ENCODE peak calls at places on chromosomes 12 and 14, in seven cellular contexts. Z is AG10803, W is lower leg skin, K is left lung, O is RWPE1, I is BJ, M is H9. C is an unnamed sample.

GRCh38 chr14:23154876-23155587 is 28.4 kb downstream of the SLC7A8 start:
- DNase-seq in W (peak), K (peak), I (no peak), O (peak), M (peak), Z (peak), C (no peak)

GRCh38 chr12:82866227-82866803 is 179.6 kb downstream of the TMTC2 start:
- DNase-seq in I (no peak), Z (no peak), M (no peak), W (no peak), K (no peak), O (no peak), C (no peak)

GRCh38 chr14:89401241-89401640 is 15.8 kb downstream of the FOXN3 start:
- DNase-seq in K (no peak), O (no peak), Z (no peak), I (no peak), W (no peak), M (no peak), C (no peak)

GRCh38 chr12:14691560-14691959 is 4.8 kb downstream of the GUCY2C start:
- DNase-seq in M (no peak), W (no peak), K (peak), I (no peak), O (no peak), Z (no peak), C (no peak)

GRCh38 chr14:61578745-61579144 is 116.6 kb upstream of the HIF1A start:
- DNase-seq in Z (no peak), W (no peak), K (no peak), M (no peak), I (no peak), O (no peak), C (no peak)

GRCh38 chr12:5487971-5488955 is 56.4 kb downstream of the NTF3 start:
- DNase-seq in Z (peak), O (no peak), I (no peak), K (no peak), W (no peak), M (no peak), C (no peak)

GRCh38 chr12:16984484-16984883 is 378.5 kb upstream of the LMO3 start:
- DNase-seq in K (no peak), W (no peak), I (no peak), M (no peak), O (no peak), Z (no peak), C (no peak)

GRCh38 chr14:102316048-102316745 is 3.3 kb upstream of the ZNF839 start:
- DNase-seq in I (peak), M (no peak), W (no peak), K (no peak), Z (peak), O (no peak), C (no peak)

GRCh38 chr12:25769076-25769945 is 189.2 kb upstream of the RASSF8 start:
- DNase-seq in Z (peak), M (no peak), K (no peak), O (peak), W (no peak), I (no peak), C (no peak)

GRCh38 chr14:66503532-66503931 is 4.4 kb upstream of the GPHN start:
- DNase-seq in W (no peak), M (no peak), K (no peak), I (no peak), O (no peak), Z (peak), C (no peak)

GRCh38 chr14:85622986-85623385 is 93.0 kb downstream of the FLRT2 start:
- DNase-seq in I (no peak), K (no peak), O (no peak), M (no peak), Z (no peak), W (no peak), C (no peak)
- TF ChIP-seq CTCF in I (no peak), K (no peak), O (no peak), M (no peak), Z (no peak), W (no peak), C (no peak)

GRCh38 chr12:9066755-9067433 is 48.8 kb downstream of the A2M start:
- DNase-seq in W (no peak), M (no peak), Z (no peak), K (no peak), I (no peak), O (peak), C (no peak)
- TF ChIP-seq CTCF in W (no peak), M (no peak), Z (no peak), K (no peak), I (no peak), O (no peak), C (no peak)

DNA sequence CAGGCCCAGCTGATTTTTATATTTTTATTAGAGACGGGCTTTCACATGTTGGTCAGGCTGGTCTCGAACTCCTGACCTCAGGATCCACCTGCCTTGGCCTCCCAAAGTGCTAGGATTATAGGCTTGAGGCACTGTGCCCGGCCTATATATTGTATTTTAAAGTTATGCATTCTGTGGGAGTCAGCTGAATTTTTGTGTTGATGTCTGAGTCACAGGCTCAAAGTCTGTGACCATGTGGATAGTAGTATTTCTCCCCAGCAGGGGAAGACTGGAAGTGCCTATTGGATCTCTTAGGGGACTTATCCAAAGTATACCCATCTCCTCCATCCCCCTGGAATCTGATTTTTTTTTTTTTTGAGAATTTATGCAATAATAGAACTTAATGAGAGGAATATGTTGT is 43.8 kb upstream of the ATF1 start:
- DNase-seq in I (no peak), W (no peak), Z (peak), M (no peak), K (no peak), O (no peak), C (no peak)
- TF ChIP-seq CTCF in I (no peak), W (no peak), Z (peak), M (no peak), K (no peak), O (no peak), C (no peak)

GRCh38 chr12:21451529-21451928 is 14.1 kb downstream of the PYROXD1 start:
- DNase-seq in I (no peak), O (no peak), Z (peak), W (no peak), K (no peak), M (no peak), C (no peak)
- TF ChIP-seq CTCF in I (peak), O (no peak), Z (peak), W (no peak), K (no peak), M (peak), C (no peak)

DNA sequence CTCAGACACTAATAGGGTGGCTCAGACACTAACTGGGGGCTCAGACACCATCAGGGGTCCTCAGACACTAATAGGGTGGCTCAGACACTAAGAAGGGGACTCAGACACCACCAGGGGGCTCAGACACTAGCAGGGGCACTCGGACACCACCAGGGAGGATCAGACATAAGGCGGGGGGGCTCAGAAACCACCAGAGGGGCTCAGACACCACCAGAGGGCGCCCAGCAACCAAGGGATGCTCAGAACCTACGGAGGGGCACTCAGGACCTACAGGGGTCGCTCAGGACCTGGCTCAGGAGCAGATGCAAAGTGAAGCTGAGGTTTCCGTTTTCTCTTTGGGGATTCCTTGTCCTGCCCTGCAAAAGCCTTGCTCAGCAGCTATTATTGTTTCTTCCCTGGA is 448.5 kb downstream of the TMEM121 start:
- DNase-seq in O (no peak), W (peak), K (no peak), Z (no peak), I (no peak), M (no peak), C (peak)
- TF ChIP-seq CTCF in O (no peak), W (no peak), K (no peak), Z (no peak), I (no peak), M (no peak), C (peak)

GRCh38 chr14:54564799-54565235 is 2.1 kb upstream of the SAMD4A start:
- DNase-seq in W (no peak), K (no peak), I (no peak), Z (peak), M (no peak), O (peak), C (peak)

GRCh38 chr14:54562334-54562733 is 4.6 kb upstream of the SAMD4A start:
- DNase-seq in Z (peak), O (no peak), I (no peak), W (no peak), K (no peak), M (no peak), C (no peak)

GRCh38 chr14:54566152-54566409 is 847 bp upstream of the SAMD4A start:
- DNase-seq in Z (no peak), K (no peak), O (no peak), W (no peak), I (no peak), M (no peak), C (no peak)

GRCh38 chr14:54565236-54566151 is 1.4 kb upstream of the SAMD4A start:
- DNase-seq in K (peak), Z (peak), M (peak), I (peak), W (peak), O (peak), C (peak)

GRCh38 chr14:54564071-54564798 is 2.7 kb upstream of the SAMD4A start:
- DNase-seq in M (no peak), K (no peak), W (no peak), O (peak), Z (peak), I (no peak), C (no peak)
- TF ChIP-seq CTCF in M (peak), K (peak), W (no peak), O (peak), Z (peak), I (peak), C (peak)

DNA sequence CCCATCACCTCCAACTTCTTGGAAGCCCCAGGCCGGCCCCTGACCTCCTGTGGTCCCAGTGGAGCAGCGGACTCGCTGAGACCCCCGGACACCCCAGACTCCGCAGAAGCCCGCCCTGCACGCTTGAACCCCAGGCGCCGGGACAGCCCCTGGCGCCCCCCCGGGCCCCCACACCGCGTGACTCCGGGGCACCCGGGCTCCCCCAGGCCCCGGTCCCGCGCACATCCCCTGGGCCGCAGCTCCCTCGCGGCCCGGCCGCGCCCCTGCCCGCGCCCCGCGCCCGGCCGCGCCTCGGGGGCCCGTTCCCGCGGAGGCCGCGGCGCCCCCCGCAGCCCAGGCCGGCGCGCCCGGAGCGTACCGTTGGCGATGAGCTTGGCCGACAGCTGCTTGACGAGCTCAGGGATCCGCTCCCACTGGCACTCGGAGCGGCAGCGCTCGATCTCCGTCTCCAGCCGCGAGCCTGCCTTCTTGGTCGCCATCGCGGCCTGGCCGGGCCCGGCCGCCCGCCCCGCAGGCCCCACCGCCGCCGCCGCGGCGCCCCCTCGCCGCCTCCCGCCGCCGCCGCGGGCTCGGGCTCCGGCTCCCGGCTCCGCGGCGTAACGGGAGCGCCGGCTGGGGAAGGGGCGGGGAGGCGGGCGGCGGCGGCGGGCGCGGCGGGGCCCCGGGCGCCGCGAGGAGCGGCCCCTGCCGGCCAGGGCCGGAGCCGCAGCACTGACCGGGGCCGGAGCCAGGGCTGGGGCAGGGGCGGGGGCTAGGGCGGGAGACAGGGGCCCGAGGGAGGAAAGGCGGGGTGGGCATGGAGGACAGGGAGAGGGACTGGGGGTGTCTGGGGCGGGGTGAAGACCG is at the start of gene TTC7B:
- DNase-seq in K (no peak), O (peak), M (peak), Z (peak), W (no peak), I (no peak), C (no peak)
- TF ChIP-seq CTCF in K (no peak), O (peak), M (peak), Z (no peak), W (no peak), I (peak), C (no peak)

GRCh38 chr12:79001404-79001803 is 136.8 kb downstream of the SYT1 start:
- DNase-seq in M (no peak), Z (no peak), O (no peak), I (no peak), W (no peak), K (no peak), C (no peak)

GRCh38 chr12:79008591-79008990 is 144.0 kb downstream of the SYT1 start:
- DNase-seq in I (no peak), K (no peak), O (no peak), W (no peak), M (no peak), Z (no peak), C (no peak)

GRCh38 chr12:79000501-79000900 is 135.9 kb downstream of the SYT1 start:
- DNase-seq in Z (peak), I (no peak), M (no peak), W (no peak), K (no peak), O (no peak), C (no peak)

GRCh38 chr12:79006306-79006705 is 141.7 kb downstream of the SYT1 start:
- DNase-seq in W (no peak), M (no peak), O (peak), K (no peak), Z (peak), I (no peak), C (no peak)
- TF ChIP-seq CTCF in W (no peak), M (peak), O (peak), K (no peak), Z (peak), I (peak), C (no peak)

GRCh38 chr12:106957617-106958016 is 1.9 kb downstream of the TMEM263 start:
- DNase-seq in O (no peak), K (no peak), Z (no peak), W (no peak), M (no peak), I (no peak), C (no peak)

GRCh38 chr12:106955377-106956047 is at the start of gene TMEM263:
- DNase-seq in O (peak), W (peak), I (peak), K (peak), Z (peak), M (peak), C (peak)

GRCh38 chr12:106954462-106955376 is 988 bp upstream of the TMEM263 start:
- DNase-seq in W (peak), Z (peak), I (no peak), M (peak), K (peak), O (no peak), C (peak)

GRCh38 chr12:106953352-106954260 is 2.1 kb upstream of the TMEM263 start:
- DNase-seq in I (no peak), W (no peak), K (no peak), O (no peak), Z (no peak), M (no peak), C (no peak)

GRCh38 chr12:106956048-106956935 is 585 bp downstream of the TMEM263 start:
- DNase-seq in W (peak), I (peak), Z (peak), K (peak), M (peak), O (peak), C (peak)
- TF ChIP-seq CTCF in W (no peak), I (peak), Z (no peak), K (no peak), M (peak), O (peak), C (no peak)

DNA sequence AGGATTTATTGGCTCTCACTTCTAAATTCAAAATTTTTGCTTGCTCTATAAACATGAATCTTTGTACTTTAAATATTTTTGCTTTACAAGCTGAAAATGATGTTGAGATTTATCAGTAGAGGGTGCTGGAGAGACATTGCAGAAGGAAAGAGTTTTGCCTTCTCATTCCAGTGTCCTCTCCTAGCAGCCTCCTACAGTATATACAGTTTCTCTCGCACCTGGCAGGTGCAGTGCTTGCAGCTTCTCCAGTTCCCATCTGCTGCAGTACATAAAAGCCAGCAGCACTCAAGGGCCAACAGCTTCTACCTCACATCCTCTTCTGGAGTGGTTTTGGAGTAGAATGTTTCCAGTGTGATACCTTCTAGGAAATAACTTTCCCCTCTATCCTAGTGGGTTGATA is 601.8 kb upstream of the ATXN7L3B start:
- DNase-seq in O (no peak), K (no peak), W (no peak), Z (no peak), I (no peak), M (peak), C (no peak)
- TF ChIP-seq CTCF in O (peak), K (no peak), W (no peak), Z (no peak), I (no peak), M (peak), C (no peak)